ENCODE peak calls at places on chromosomes 12 and 14, in seven cellular contexts. One of them, this sample, is unnamed.

GRCh38 chr12:72618764-72619163 is 346.6 kb downstream of the TRHDE start:
- DNase-seq in ACHN: no peak
- DNase-seq in CD8-positive, alpha-beta memory T cell: no peak
- DNase-seq in kidney tubule cell: no peak
- DNase-seq in astrocyte of the spinal cord: no peak
- DNase-seq in H9: no peak
- DNase-seq in stimulated activated naive B cell treated with anti-CD40 and anti-IgM and Interleukin-4, amounts not matched to agents 10 μg/mL and 1 μg/mL and 100 μg/mL, for 72 hours: no peak
- DNase-seq in this sample: no peak

GRCh38 chr14:54642950-54643695 is 76.2 kb downstream of the SAMD4A start:
- DNase-seq in ACHN: peak; percentile 22
- DNase-seq in CD8-positive, alpha-beta memory T cell: no peak
- DNase-seq in kidney tubule cell: no peak
- DNase-seq in astrocyte of the spinal cord: peak; percentile 59
- DNase-seq in H9: no peak
- DNase-seq in stimulated activated naive B cell treated with anti-CD40 and anti-IgM and Interleukin-4, amounts not matched to agents 10 μg/mL and 1 μg/mL and 100 μg/mL, for 72 hours: no peak
- DNase-seq in this sample: peak; percentile 30

GRCh38 chr14:29925736-29926135 is 1.9 kb downstream of the PRKD1 start:
- DNase-seq in ACHN: no peak
- DNase-seq in CD8-positive, alpha-beta memory T cell: no peak
- DNase-seq in kidney tubule cell: peak; percentile 50
- DNase-seq in astrocyte of the spinal cord: no peak
- DNase-seq in H9: no peak
- DNase-seq in stimulated activated naive B cell treated with anti-CD40 and anti-IgM and Interleukin-4, amounts not matched to agents 10 μg/mL and 1 μg/mL and 100 μg/mL, for 72 hours: no peak
- DNase-seq in this sample: no peak

GRCh38 chr12:49496417-49497360 is 42.1 kb upstream of the KCNH3 start:
- DNase-seq in ACHN: no peak
- DNase-seq in CD8-positive, alpha-beta memory T cell: no peak
- DNase-seq in kidney tubule cell: no peak
- DNase-seq in astrocyte of the spinal cord: no peak
- DNase-seq in H9: no peak
- DNase-seq in stimulated activated naive B cell treated with anti-CD40 and anti-IgM and Interleukin-4, amounts not matched to agents 10 μg/mL and 1 μg/mL and 100 μg/mL, for 72 hours: no peak
- DNase-seq in this sample: no peak

GRCh38 chr12:128133321-128134050 is 133.5 kb upstream of the TMEM132C start:
- DNase-seq in ACHN: no peak
- DNase-seq in CD8-positive, alpha-beta memory T cell: no peak
- DNase-seq in kidney tubule cell: no peak
- DNase-seq in astrocyte of the spinal cord: no peak
- DNase-seq in H9: no peak
- DNase-seq in stimulated activated naive B cell treated with anti-CD40 and anti-IgM and Interleukin-4, amounts not matched to agents 10 μg/mL and 1 μg/mL and 100 μg/mL, for 72 hours: no peak
- DNase-seq in this sample: no peak

GRCh38 chr14:68089146-68089715 is 269.7 kb downstream of the RAD51B start:
- DNase-seq in ACHN: peak; percentile 78
- DNase-seq in CD8-positive, alpha-beta memory T cell: no peak
- DNase-seq in kidney tubule cell: peak; percentile 83
- DNase-seq in astrocyte of the spinal cord: peak; percentile 92
- DNase-seq in H9: no peak
- DNase-seq in stimulated activated naive B cell treated with anti-CD40 and anti-IgM and Interleukin-4, amounts not matched to agents 10 μg/mL and 1 μg/mL and 100 μg/mL, for 72 hours: no peak
- DNase-seq in this sample: peak; percentile 87

GRCh38 chr12:51320695-51321320 is 3.2 kb downstream of the BIN2 start:
- DNase-seq in ACHN: no peak
- DNase-seq in CD8-positive, alpha-beta memory T cell: no peak
- DNase-seq in kidney tubule cell: no peak
- DNase-seq in astrocyte of the spinal cord: no peak
- DNase-seq in H9: peak; percentile 40
- DNase-seq in stimulated activated naive B cell treated with anti-CD40 and anti-IgM and Interleukin-4, amounts not matched to agents 10 μg/mL and 1 μg/mL and 100 μg/mL, for 72 hours: no peak
- DNase-seq in this sample: peak; percentile 42

GRCh38 chr12:83660727-83661126 is 974.0 kb downstream of the TMTC2 start:
- DNase-seq in ACHN: no peak
- DNase-seq in CD8-positive, alpha-beta memory T cell: no peak
- DNase-seq in kidney tubule cell: no peak
- DNase-seq in astrocyte of the spinal cord: no peak
- DNase-seq in H9: no peak
- DNase-seq in stimulated activated naive B cell treated with anti-CD40 and anti-IgM and Interleukin-4, amounts not matched to agents 10 μg/mL and 1 μg/mL and 100 μg/mL, for 72 hours: no peak
- DNase-seq in this sample: no peak

GRCh38 chr12:98211914-98212695 is 303.3 kb upstream of the TMPO start:
- DNase-seq in ACHN: no peak
- DNase-seq in CD8-positive, alpha-beta memory T cell: no peak
- DNase-seq in kidney tubule cell: peak; percentile 29
- DNase-seq in astrocyte of the spinal cord: peak; percentile 55
- DNase-seq in H9: no peak
- DNase-seq in stimulated activated naive B cell treated with anti-CD40 and anti-IgM and Interleukin-4, amounts not matched to agents 10 μg/mL and 1 μg/mL and 100 μg/mL, for 72 hours: no peak
- DNase-seq in this sample: no peak

GRCh38 chr12:2092890-2093289 is 40.1 kb downstream of the CACNA1C start:
- DNase-seq in ACHN: no peak
- DNase-seq in CD8-positive, alpha-beta memory T cell: no peak
- DNase-seq in kidney tubule cell: peak; percentile 17
- DNase-seq in astrocyte of the spinal cord: no peak
- DNase-seq in H9: no peak
- DNase-seq in stimulated activated naive B cell treated with anti-CD40 and anti-IgM and Interleukin-4, amounts not matched to agents 10 μg/mL and 1 μg/mL and 100 μg/mL, for 72 hours: no peak
- DNase-seq in this sample: peak; percentile 89

GRCh38 chr14:68623307-68623706 is 169.6 kb downstream of the ZFP36L1 start:
- DNase-seq in ACHN: no peak
- DNase-seq in CD8-positive, alpha-beta memory T cell: no peak
- DNase-seq in kidney tubule cell: no peak
- DNase-seq in astrocyte of the spinal cord: no peak
- DNase-seq in H9: no peak
- DNase-seq in stimulated activated naive B cell treated with anti-CD40 and anti-IgM and Interleukin-4, amounts not matched to agents 10 μg/mL and 1 μg/mL and 100 μg/mL, for 72 hours: no peak
- DNase-seq in this sample: no peak

GRCh38 chr12:16300706-16301105 is 23.2 kb upstream of the SLC15A5 start:
- DNase-seq in ACHN: no peak
- DNase-seq in CD8-positive, alpha-beta memory T cell: no peak
- DNase-seq in kidney tubule cell: no peak
- DNase-seq in astrocyte of the spinal cord: no peak
- DNase-seq in H9: no peak
- DNase-seq in stimulated activated naive B cell treated with anti-CD40 and anti-IgM and Interleukin-4, amounts not matched to agents 10 μg/mL and 1 μg/mL and 100 μg/mL, for 72 hours: no peak
- DNase-seq in this sample: no peak

GRCh38 chr14:105467942-105468471 is 6.6 kb upstream of the CRIP2 start:
- DNase-seq in ACHN: no peak
- DNase-seq in CD8-positive, alpha-beta memory T cell: no peak
- DNase-seq in kidney tubule cell: no peak
- DNase-seq in astrocyte of the spinal cord: no peak
- DNase-seq in H9: no peak
- DNase-seq in stimulated activated naive B cell treated with anti-CD40 and anti-IgM and Interleukin-4, amounts not matched to agents 10 μg/mL and 1 μg/mL and 100 μg/mL, for 72 hours: no peak
- DNase-seq in this sample: no peak

GRCh38 chr14:100391777-100392176 is 68.6 kb downstream of the SLC25A47 start:
- DNase-seq in ACHN: no peak
- DNase-seq in CD8-positive, alpha-beta memory T cell: no peak
- DNase-seq in kidney tubule cell: no peak
- DNase-seq in astrocyte of the spinal cord: no peak
- DNase-seq in H9: no peak
- DNase-seq in stimulated activated naive B cell treated with anti-CD40 and anti-IgM and Interleukin-4, amounts not matched to agents 10 μg/mL and 1 μg/mL and 100 μg/mL, for 72 hours: no peak
- DNase-seq in this sample: no peak

GRCh38 chr14:51333901-51334432 is 93.9 kb downstream of the TMX1 start:
- DNase-seq in ACHN: no peak
- DNase-seq in CD8-positive, alpha-beta memory T cell: no peak
- DNase-seq in kidney tubule cell: no peak
- DNase-seq in astrocyte of the spinal cord: no peak
- DNase-seq in H9: no peak
- DNase-seq in stimulated activated naive B cell treated with anti-CD40 and anti-IgM and Interleukin-4, amounts not matched to agents 10 μg/mL and 1 μg/mL and 100 μg/mL, for 72 hours: no peak
- DNase-seq in this sample: peak; percentile 42

GRCh38 chr12:55935742-55936151 is 4.8 kb downstream of the DGKA start:
- DNase-seq in ACHN: no peak
- DNase-seq in CD8-positive, alpha-beta memory T cell: no peak
- DNase-seq in kidney tubule cell: no peak
- DNase-seq in astrocyte of the spinal cord: no peak
- DNase-seq in H9: peak; percentile 44
- DNase-seq in stimulated activated naive B cell treated with anti-CD40 and anti-IgM and Interleukin-4, amounts not matched to agents 10 μg/mL and 1 μg/mL and 100 μg/mL, for 72 hours: no peak
- DNase-seq in this sample: no peak

GRCh38 chr14:100634026-100634425 is 46.8 kb upstream of the BEGAIN start:
- DNase-seq in ACHN: no peak
- DNase-seq in CD8-positive, alpha-beta memory T cell: no peak
- DNase-seq in kidney tubule cell: no peak
- DNase-seq in astrocyte of the spinal cord: no peak
- DNase-seq in H9: no peak
- DNase-seq in stimulated activated naive B cell treated with anti-CD40 and anti-IgM and Interleukin-4, amounts not matched to agents 10 μg/mL and 1 μg/mL and 100 μg/mL, for 72 hours: no peak
- DNase-seq in this sample: no peak

GRCh38 chr12:9651265-9651729 is 18.2 kb upstream of the CLEC2D start:
- DNase-seq in ACHN: peak; percentile 10
- DNase-seq in CD8-positive, alpha-beta memory T cell: peak; percentile 34
- DNase-seq in kidney tubule cell: peak; percentile 62
- DNase-seq in astrocyte of the spinal cord: peak; percentile 75
- DNase-seq in H9: no peak
- DNase-seq in stimulated activated naive B cell treated with anti-CD40 and anti-IgM and Interleukin-4, amounts not matched to agents 10 μg/mL and 1 μg/mL and 100 μg/mL, for 72 hours: peak; percentile 65
- DNase-seq in this sample: peak; percentile 79

GRCh38 chr14:89912667-89913211 is 41.8 kb downstream of the EFCAB11 start:
- DNase-seq in ACHN: peak; percentile 54
- DNase-seq in CD8-positive, alpha-beta memory T cell: no peak
- DNase-seq in kidney tubule cell: peak; percentile 93
- DNase-seq in astrocyte of the spinal cord: peak; percentile 96
- DNase-seq in H9: no peak
- DNase-seq in stimulated activated naive B cell treated with anti-CD40 and anti-IgM and Interleukin-4, amounts not matched to agents 10 μg/mL and 1 μg/mL and 100 μg/mL, for 72 hours: no peak
- DNase-seq in this sample: peak; percentile 90

GRCh38 chr12:13234045-13234641 is 37.6 kb downstream of the EMP1 start:
- DNase-seq in ACHN: peak; percentile 75
- DNase-seq in CD8-positive, alpha-beta memory T cell: peak; percentile 6
- DNase-seq in kidney tubule cell: peak; percentile 60
- DNase-seq in astrocyte of the spinal cord: peak; percentile 69
- DNase-seq in H9: peak; percentile 62
- DNase-seq in stimulated activated naive B cell treated with anti-CD40 and anti-IgM and Interleukin-4, amounts not matched to agents 10 μg/mL and 1 μg/mL and 100 μg/mL, for 72 hours: no peak
- DNase-seq in this sample: peak; percentile 61

GRCh38 chr14:21063479-21063878 is 5.9 kb downstream of the RNASE8 start:
- DNase-seq in ACHN: peak; percentile 86
- DNase-seq in CD8-positive, alpha-beta memory T cell: no peak
- DNase-seq in kidney tubule cell: peak; percentile 87
- DNase-seq in astrocyte of the spinal cord: peak; percentile 79
- DNase-seq in H9: no peak
- DNase-seq in stimulated activated naive B cell treated with anti-CD40 and anti-IgM and Interleukin-4, amounts not matched to agents 10 μg/mL and 1 μg/mL and 100 μg/mL, for 72 hours: no peak
- DNase-seq in this sample: peak; percentile 76

GRCh38 chr12:998020-998874 is 7.2 kb downstream of the ERC1 start:
- DNase-seq in ACHN: peak; percentile 35
- DNase-seq in CD8-positive, alpha-beta memory T cell: no peak
- DNase-seq in kidney tubule cell: peak; percentile 46
- DNase-seq in astrocyte of the spinal cord: no peak
- DNase-seq in H9: no peak
- DNase-seq in stimulated activated naive B cell treated with anti-CD40 and anti-IgM and Interleukin-4, amounts not matched to agents 10 μg/mL and 1 μg/mL and 100 μg/mL, for 72 hours: no peak
- DNase-seq in this sample: no peak

GRCh38 chr12:63132201-63132600 is 18.8 kb downstream of the AVPR1A start:
- DNase-seq in ACHN: no peak
- DNase-seq in CD8-positive, alpha-beta memory T cell: no peak
- DNase-seq in kidney tubule cell: no peak
- DNase-seq in astrocyte of the spinal cord: no peak
- DNase-seq in H9: no peak
- DNase-seq in stimulated activated naive B cell treated with anti-CD40 and anti-IgM and Interleukin-4, amounts not matched to agents 10 μg/mL and 1 μg/mL and 100 μg/mL, for 72 hours: no peak
- DNase-seq in this sample: no peak

GRCh38 chr14:56592746-56593544 is 13.3 kb downstream of the TMEM260 start:
- DNase-seq in ACHN: no peak
- DNase-seq in CD8-positive, alpha-beta memory T cell: no peak
- DNase-seq in kidney tubule cell: peak; percentile 79
- DNase-seq in astrocyte of the spinal cord: no peak
- DNase-seq in H9: no peak
- DNase-seq in stimulated activated naive B cell treated with anti-CD40 and anti-IgM and Interleukin-4, amounts not matched to agents 10 μg/mL and 1 μg/mL and 100 μg/mL, for 72 hours: no peak
- DNase-seq in this sample: no peak

GRCh38 chr12:14950421-14950820 is 11.0 kb downstream of the ARHGDIB start:
- DNase-seq in ACHN: no peak
- DNase-seq in CD8-positive, alpha-beta memory T cell: no peak
- DNase-seq in kidney tubule cell: no peak
- DNase-seq in astrocyte of the spinal cord: no peak
- DNase-seq in H9: no peak
- DNase-seq in stimulated activated naive B cell treated with anti-CD40 and anti-IgM and Interleukin-4, amounts not matched to agents 10 μg/mL and 1 μg/mL and 100 μg/mL, for 72 hours: no peak
- DNase-seq in this sample: peak; percentile 55

GRCh38 chr12:21831671-21832357 is 57.3 kb upstream of the KCNJ8 start:
- DNase-seq in ACHN: peak; percentile 59
- DNase-seq in CD8-positive, alpha-beta memory T cell: no peak
- DNase-seq in kidney tubule cell: peak; percentile 49
- DNase-seq in astrocyte of the spinal cord: peak; percentile 30
- DNase-seq in H9: no peak
- DNase-seq in stimulated activated naive B cell treated with anti-CD40 and anti-IgM and Interleukin-4, amounts not matched to agents 10 μg/mL and 1 μg/mL and 100 μg/mL, for 72 hours: no peak
- DNase-seq in this sample: no peak

GRCh38 chr14:100291305-100292075 is 14.8 kb downstream of the SLC25A29 start:
- DNase-seq in ACHN: no peak
- DNase-seq in CD8-positive, alpha-beta memory T cell: no peak
- DNase-seq in kidney tubule cell: no peak
- DNase-seq in astrocyte of the spinal cord: no peak
- DNase-seq in H9: no peak
- DNase-seq in stimulated activated naive B cell treated with anti-CD40 and anti-IgM and Interleukin-4, amounts not matched to agents 10 μg/mL and 1 μg/mL and 100 μg/mL, for 72 hours: no peak
- DNase-seq in this sample: no peak

GRCh38 chr14:102042699-102043098 is 44.1 kb downstream of the HSP90AA1 start:
- DNase-seq in ACHN: no peak
- DNase-seq in CD8-positive, alpha-beta memory T cell: no peak
- DNase-seq in kidney tubule cell: no peak
- DNase-seq in astrocyte of the spinal cord: no peak
- DNase-seq in H9: no peak
- DNase-seq in stimulated activated naive B cell treated with anti-CD40 and anti-IgM and Interleukin-4, amounts not matched to agents 10 μg/mL and 1 μg/mL and 100 μg/mL, for 72 hours: no peak
- DNase-seq in this sample: no peak

GRCh38 chr12:460301-461230 is 827 bp downstream of the B4GALNT3 start:
- DNase-seq in ACHN: no peak
- DNase-seq in CD8-positive, alpha-beta memory T cell: peak; percentile 41
- DNase-seq in kidney tubule cell: peak; percentile 13
- DNase-seq in astrocyte of the spinal cord: no peak
- DNase-seq in H9: no peak
- DNase-seq in stimulated activated naive B cell treated with anti-CD40 and anti-IgM and Interleukin-4, amounts not matched to agents 10 μg/mL and 1 μg/mL and 100 μg/mL, for 72 hours: no peak
- DNase-seq in this sample: no peak

GRCh38 chr12:91852646-91853045 is 293.0 kb downstream of the BTG1 start:
- DNase-seq in ACHN: no peak
- DNase-seq in CD8-positive, alpha-beta memory T cell: no peak
- DNase-seq in kidney tubule cell: no peak
- DNase-seq in astrocyte of the spinal cord: peak; percentile 5
- DNase-seq in H9: no peak
- DNase-seq in stimulated activated naive B cell treated with anti-CD40 and anti-IgM and Interleukin-4, amounts not matched to agents 10 μg/mL and 1 μg/mL and 100 μg/mL, for 72 hours: no peak
- DNase-seq in this sample: peak; percentile 8

GRCh38 chr12:94149781-94150482 is 1.6 kb downstream of the PLXNC1 start:
- DNase-seq in ACHN: no peak
- DNase-seq in CD8-positive, alpha-beta memory T cell: peak; percentile 13
- DNase-seq in kidney tubule cell: no peak
- DNase-seq in astrocyte of the spinal cord: no peak
- DNase-seq in H9: peak; percentile 64
- DNase-seq in stimulated activated naive B cell treated with anti-CD40 and anti-IgM and Interleukin-4, amounts not matched to agents 10 μg/mL and 1 μg/mL and 100 μg/mL, for 72 hours: no peak
- DNase-seq in this sample: no peak

GRCh38 chr12:103841690-103842584 is 903 bp upstream of the NT5DC3 start:
- DNase-seq in ACHN: peak; percentile 99
- DNase-seq in CD8-positive, alpha-beta memory T cell: peak; percentile 3
- DNase-seq in kidney tubule cell: peak; percentile 97
- DNase-seq in astrocyte of the spinal cord: peak; percentile 95
- DNase-seq in H9: peak; percentile 90
- DNase-seq in stimulated activated naive B cell treated with anti-CD40 and anti-IgM and Interleukin-4, amounts not matched to agents 10 μg/mL and 1 μg/mL and 100 μg/mL, for 72 hours: peak; percentile 9
- DNase-seq in this sample: peak; percentile 99

GRCh38 chr14:32329146-32329545 is at the start of gene AKAP6:
- DNase-seq in ACHN: no peak
- DNase-seq in CD8-positive, alpha-beta memory T cell: no peak
- DNase-seq in kidney tubule cell: no peak
- DNase-seq in astrocyte of the spinal cord: no peak
- DNase-seq in H9: no peak
- DNase-seq in stimulated activated naive B cell treated with anti-CD40 and anti-IgM and Interleukin-4, amounts not matched to agents 10 μg/mL and 1 μg/mL and 100 μg/mL, for 72 hours: no peak
- DNase-seq in this sample: no peak